ENCODE peak calls at places on chromosomes 12 and 14, in six cellular contexts. F is Karpas-422, R is tibial nerve, Z is right lobe of liver, N is PC-9, D is esophagus squamous epithelium. X is an unnamed sample.

GRCh38 chr12:104348283-104348993 is 44.9 kb downstream of the EID3 start:
- DNase-seq in F (no peak), R (no peak), Z (no peak), N (no peak), D (no peak), X (no peak)

GRCh38 chr12:7439579-7440505 is 4.1 kb downstream of the CD163L1 start:
- DNase-seq in F (no peak), R (no peak), Z (peak; percentile 61), N (peak; percentile 65), D (no peak), X (no peak)

GRCh38 chr14:92880851-92881250 is 42.1 kb upstream of the CHGA start:
- DNase-seq in F (peak; percentile 50), R (no peak), Z (peak; percentile 73), N (peak; percentile 63), D (no peak), X (no peak)

GRCh38 chr12:98422809-98423208 is 92.6 kb upstream of the TMPO start:
- DNase-seq in F (no peak), R (no peak), Z (no peak), N (no peak), D (no peak), X (no peak)

GRCh38 chr14:81301813-81302212 is 81.1 kb upstream of the GTF2A1 start:
- DNase-seq in F (no peak), R (no peak), Z (no peak), N (no peak), D (no peak), X (no peak)

GRCh38 chr12:12616512-12617275 is 5.0 kb downstream of the CREBL2 start:
- DNase-seq in F (no peak), R (no peak), Z (no peak), N (no peak), D (no peak), X (no peak)

GRCh38 chr14:91722386-91722785 is 9.5 kb downstream of the CATSPERB start:
- DNase-seq in F (no peak), R (no peak), Z (no peak), N (no peak), D (no peak), X (no peak)

GRCh38 chr12:131370321-131370720 is 340.6 kb upstream of the SFSWAP start:
- DNase-seq in F (no peak), R (no peak), Z (no peak), N (no peak), D (no peak), X (no peak)

GRCh38 chr12:26242683-26243082 is 47.3 kb downstream of the SSPN start:
- DNase-seq in F (no peak), R (no peak), Z (no peak), N (no peak), D (no peak), X (no peak)

GRCh38 chr14:96129128-96129736 is 75.4 kb upstream of the BDKRB2 start:
- DNase-seq in F (no peak), R (no peak), Z (no peak), N (no peak), D (no peak), X (no peak)

GRCh38 chr14:39203659-39204606 is 28.9 kb downstream of the PNN start:
- DNase-seq in F (no peak), R (no peak), Z (no peak), N (peak; percentile 79), D (no peak), X (no peak)

GRCh38 chr12:112303004-112303403 is 79.2 kb downstream of the HECTD4 start:
- DNase-seq in F (no peak), R (no peak), Z (no peak), N (peak; percentile 42), D (no peak), X (no peak)

GRCh38 chr12:116024769-116025168 is 252.7 kb downstream of the MED13L start:
- DNase-seq in F (no peak), R (no peak), Z (no peak), N (no peak), D (no peak), X (no peak)

GRCh38 chr14:50775357-50775756 is 55.6 kb downstream of the NIN start:
- DNase-seq in F (no peak), R (no peak), Z (no peak), N (peak; percentile 85), D (no peak), X (no peak)

GRCh38 chr14:21039585-21040369 is 2.4 kb upstream of the RNASE7 start:
- DNase-seq in F (peak; percentile 81), R (peak; percentile 57), Z (no peak), N (peak; percentile 43), D (no peak), X (no peak)

DNA sequence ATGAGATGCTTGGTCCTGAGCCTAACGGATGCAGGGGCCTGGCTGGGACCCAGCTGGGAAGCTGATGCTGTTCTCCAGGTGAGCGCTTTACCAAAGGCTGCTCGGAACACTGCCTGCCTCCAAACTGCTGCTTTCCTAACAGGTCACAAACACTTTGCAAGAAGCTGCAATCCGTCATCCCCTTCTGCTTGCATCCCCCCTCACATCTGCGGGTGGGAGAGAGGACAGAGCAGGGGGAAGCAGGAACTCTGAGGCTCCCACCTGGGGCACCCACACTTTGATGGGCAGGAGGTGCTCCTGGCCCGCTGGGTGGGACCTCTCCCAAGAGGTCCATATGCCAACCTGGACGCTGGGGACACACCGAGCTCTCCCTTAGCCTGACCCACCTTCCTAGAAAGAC is 24.9 kb upstream of the PPP2R5C start:
- DNase-seq in F (no peak), R (no peak), Z (no peak), N (no peak), D (no peak), X (no peak)
- H3K27ac ChIP-seq in F (no peak overlapping the region), R (no peak overlapping the region), Z (no peak overlapping the region), N (no peak overlapping the region), D (no peak overlapping the region), X (no peak overlapping the region)

GRCh38 chr14:26636571-26636970 is 38.7 kb upstream of the NOVA1 start:
- DNase-seq in F (no peak), R (no peak), Z (no peak), N (no peak), D (no peak), X (no peak)
- H3K4me3 ChIP-seq in F (no peak overlapping the region), R (peak overlapping the region; percentile 21), Z (no peak overlapping the region), N (no peak overlapping the region), D (no peak overlapping the region), X (no peak overlapping the region)

GRCh38 chr14:22923746-22924145 is 4.8 kb upstream of the RBM23 start:
- DNase-seq in F (no peak), R (no peak), Z (no peak), N (no peak), D (no peak), X (no peak)

GRCh38 chr14:22922294-22922693 is 3.3 kb upstream of the RBM23 start:
- DNase-seq in F (no peak), R (no peak), Z (no peak), N (no peak), D (no peak), X (no peak)

GRCh38 chr14:22926316-22926715 is 2.9 kb downstream of the PRMT5 start:
- DNase-seq in F (no peak), R (no peak), Z (no peak), N (peak; percentile 70), D (no peak), X (no peak)

GRCh38 chr14:22928237-22929103 is 706 bp downstream of the PRMT5 start:
- DNase-seq in F (peak; percentile 64), R (peak; percentile 12), Z (no peak), N (no peak), D (no peak), X (no peak)

GRCh38 chr14:22925513-22925912 is 3.7 kb downstream of the PRMT5 start:
- DNase-seq in F (no peak), R (no peak), Z (no peak), N (no peak), D (no peak), X (no peak)
- H3K27ac ChIP-seq in F (no peak overlapping the region), R (no peak overlapping the region), Z (no peak overlapping the region), N (peak overlapping the region; percentile 37), D (peak overlapping the region; percentile 50), X (no peak overlapping the region)

GRCh38 chr12:65277994-65278575 is 398 bp upstream of the MSRB3 start:
- DNase-seq in F (no peak), R (no peak), Z (no peak), N (no peak), D (no peak), X (no peak)

GRCh38 chr12:65282840-65283239 is 4.4 kb downstream of the MSRB3 start:
- DNase-seq in F (no peak), R (no peak), Z (no peak), N (no peak), D (no peak), X (no peak)

GRCh38 chr12:65279387-65280112 is 1.1 kb downstream of the MSRB3 start:
- DNase-seq in F (no peak), R (no peak), Z (no peak), N (no peak), D (no peak), X (no peak)

GRCh38 chr12:65278576-65279386 is at the start of gene MSRB3:
- DNase-seq in F (no peak), R (peak; percentile 56), Z (peak; percentile 78), N (no peak), D (no peak), X (no peak)

GRCh38 chr12:65280306-65280705 is 1.8 kb downstream of the MSRB3 start:
- DNase-seq in F (no peak), R (no peak), Z (no peak), N (no peak), D (no peak), X (no peak)
- H3K4me3 ChIP-seq in F (no peak overlapping the region), R (no peak overlapping the region), Z (no peak overlapping the region), N (no peak overlapping the region), D (no peak overlapping the region), X (no peak overlapping the region)

DNA sequence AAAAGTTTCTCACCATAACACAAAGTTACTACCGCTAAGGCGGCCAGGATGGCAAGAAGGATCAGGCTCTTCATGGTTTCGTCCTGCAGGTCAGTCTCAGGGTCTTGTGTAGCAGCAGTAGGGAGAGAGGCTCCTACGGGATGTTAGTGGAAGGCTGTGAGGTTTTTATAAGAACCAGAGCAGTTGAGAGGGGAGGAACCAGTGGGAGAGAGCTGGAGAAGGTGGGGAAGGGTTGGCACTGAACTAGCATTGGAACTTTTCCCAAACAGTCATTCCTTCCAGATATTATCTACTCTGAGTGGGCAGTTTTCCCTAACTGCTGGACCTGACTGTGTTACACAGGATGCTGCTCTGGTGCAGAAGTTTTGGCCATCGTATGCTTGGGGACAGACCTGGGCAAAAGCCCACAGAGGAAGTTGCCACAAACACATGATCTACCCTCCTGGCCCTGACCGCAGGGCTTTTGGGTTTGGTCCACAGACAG is at the start of gene MGP:
- DNase-seq in F (no peak), R (peak; percentile 75), Z (no peak), N (peak; percentile 51), D (no peak), X (no peak)
- H3K27ac ChIP-seq in F (no peak within 1 kb of the TSS), R (peak within 1 kb of the TSS; percentile 82), Z (peak within 1 kb of the TSS; percentile 12), N (peak within 1 kb of the TSS; percentile 59), D (peak within 1 kb of the TSS; percentile 75), X (no peak within 1 kb of the TSS)

X was measured in Panc1.